ENCODE peak calls at places on chromosome 6, in six cellular contexts. M is HepG2, U is K562, L is A549, C is endothelial cell of umbilical vein, Y is GM12878. E is an unnamed sample.

GRCh38 chr6:136429681-136430080 is 120.5 kb downstream of the MAP7 start:
- DNase-seq in C (no peak), U (no peak), Y (no peak), M (no peak), L (peak; percentile 58), E (no peak)

GRCh38 chr6:146595981-146596731 is 2.6 kb upstream of the ADGB start:
- DNase-seq in L (no peak), Y (no peak), C (no peak), M (no peak), U (no peak), E (peak; percentile 96)

GRCh38 chr6:43490523-43490939 is 13.2 kb downstream of the TJAP1 start:
- DNase-seq in U (no peak), M (peak; percentile 87), C (no peak), L (no peak), Y (no peak), E (no peak)

GRCh38 chr6:169044376-169045230 is 209.0 kb downstream of the THBS2 start:
- DNase-seq in L (no peak), M (no peak), U (no peak), Y (no peak), C (no peak), E (no peak)

GRCh38 chr6:127031511-127031910 is 87.0 kb upstream of the RSPO3 start:
- DNase-seq in Y (no peak), C (no peak), L (no peak), U (no peak), M (no peak), E (no peak)

GRCh38 chr6:140460267-140460666 is 1085.8 kb upstream of the CITED2 start:
- DNase-seq in C (no peak), Y (no peak), M (no peak), L (no peak), U (no peak), E (no peak)

GRCh38 chr6:16759646-16760535 is 1.4 kb downstream of the ATXN1 start:
- DNase-seq in C (peak; percentile 88), L (peak; percentile 78), M (peak; percentile 71), U (peak; percentile 69), Y (no peak), E (peak; percentile 94)

GRCh38 chr6:111201764-111202163 is 114.5 kb downstream of the SLC16A10 start:
- DNase-seq in L (no peak), C (no peak), Y (no peak), M (no peak), U (no peak), E (peak; percentile 12)

GRCh38 chr6:87154641-87155271 is 609 bp upstream of the ZNF292 start:
- DNase-seq in C (no peak), U (peak; percentile 52), L (peak; percentile 71), Y (peak; percentile 89), M (no peak), E (peak; percentile 91)

GRCh38 chr6:135002229-135002844 is 52.3 kb downstream of the HBS1L start:
- DNase-seq in C (peak; percentile 45), L (peak; percentile 5), Y (no peak), M (peak; percentile 12), U (peak; percentile 20), E (peak; percentile 26)

GRCh38 chr6:110951986-110952794 is 6.3 kb upstream of the GTF3C6 start:
- DNase-seq in Y (no peak), C (no peak), U (no peak), M (peak; percentile 96), L (peak; percentile 96), E (no peak)

GRCh38 chr6:112618796-112619195 is 271.7 kb downstream of the RFPL4B start:
- DNase-seq in M (no peak), L (no peak), U (no peak), C (peak; percentile 63), Y (no peak), E (peak; percentile 12)

GRCh38 chr6:37149750-37150149 is 20.2 kb upstream of the PIM1 start:
- DNase-seq in L (no peak), C (no peak), M (no peak), Y (no peak), U (no peak), E (peak; percentile 56)

GRCh38 chr6:133062702-133063319 is 178.3 kb upstream of the EYA4 start:
- DNase-seq in U (no peak), M (no peak), C (no peak), L (no peak), Y (no peak), E (no peak)

GRCh38 chr6:148168856-148169255 is 173.8 kb upstream of the SASH1 start:
- DNase-seq in Y (no peak), U (no peak), M (no peak), C (no peak), L (no peak), E (no peak)

GRCh38 chr6:148166339-148166949 is 176.2 kb upstream of the SASH1 start:
- DNase-seq in C (peak; percentile 75), L (peak; percentile 57), Y (no peak), U (peak; percentile 43), M (peak; percentile 59), E (peak; percentile 61)

GRCh38 chr6:148169701-148170100 is 172.9 kb upstream of the SASH1 start:
- DNase-seq in Y (no peak), L (no peak), U (no peak), C (no peak), M (no peak), E (no peak)

GRCh38 chr6:148170286-148170685 is 172.4 kb upstream of the SASH1 start:
- DNase-seq in U (peak; percentile 22), C (no peak), M (no peak), L (no peak), Y (no peak), E (no peak)

DNA sequence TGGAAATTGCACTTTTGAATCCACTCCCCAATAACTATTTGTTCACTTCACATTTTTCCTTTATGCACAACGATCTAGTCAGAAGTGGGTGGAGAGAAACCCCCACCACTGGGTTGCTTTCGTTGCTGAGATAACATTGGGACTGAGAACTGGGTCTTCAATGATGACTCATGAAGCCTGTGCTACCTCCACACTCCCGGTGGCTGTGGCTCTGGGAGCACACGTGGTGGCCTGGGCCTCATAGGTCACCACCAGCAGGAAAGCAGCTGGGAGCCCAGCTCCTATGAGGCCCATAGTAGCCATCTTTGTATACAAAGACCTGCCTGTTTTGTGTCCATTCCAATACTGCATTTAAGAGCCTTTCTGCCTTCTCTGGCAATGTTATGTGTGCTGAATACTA is 178.0 kb upstream of the SASH1 start:
- DNase-seq in Y (no peak), L (no peak), U (peak; percentile 39), M (no peak), C (no peak), E (no peak)
- TF ChIP-seq MYC in Y (no peak), L (no peak), U (no peak), M (no peak), C (no peak), E (no peak)

GRCh38 chr6:116217069-116217468 is 36.8 kb downstream of the TSPYL4 start:
- DNase-seq in M (peak; percentile 56), Y (no peak), L (peak; percentile 22), U (peak; percentile 27), C (peak; percentile 61), E (peak; percentile 67)
- TF ChIP-seq MAX in M (no peak), Y (no peak), L (no peak), U (no peak), C (no peak), E (no peak)

GRCh38 chr6:53065266-53066058 is at the start of gene FBXO9:
- DNase-seq in M (peak; percentile 58), Y (no peak), L (peak; percentile 58), C (peak; percentile 66), U (peak; percentile 83), E (peak; percentile 78)
- TF ChIP-seq POLR2A in M (peak; percentile 46), Y (peak; percentile 89), L (peak; percentile 82), C (peak; percentile 8), U (peak; percentile 76), E (peak; percentile 73)

DNA sequence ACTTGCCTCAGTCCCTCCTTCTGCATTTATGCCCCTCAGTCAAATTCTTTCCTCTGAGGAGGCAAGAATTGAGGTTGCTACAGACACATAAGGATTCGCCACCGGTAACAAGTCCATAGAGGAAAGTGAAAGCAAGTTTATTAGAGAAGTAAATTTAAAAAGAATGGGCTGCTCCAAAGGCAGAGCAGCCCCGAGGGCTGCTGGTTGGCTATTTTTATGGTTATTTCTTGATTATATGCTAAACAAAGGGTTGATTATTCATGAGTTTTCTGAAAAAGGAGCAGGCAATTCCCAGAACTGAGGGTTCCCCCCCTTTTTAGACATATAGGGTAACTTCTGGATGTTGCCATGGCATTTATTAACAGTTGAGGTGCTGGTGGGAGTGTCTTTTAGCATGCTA is 44.9 kb upstream of the RNGTT start:
- DNase-seq in C (no peak), M (no peak), L (no peak), Y (no peak), U (no peak), E (no peak)
- TF ChIP-seq MYC in C (no peak), M (no peak), L (no peak), Y (no peak), U (no peak), E (no peak)

GRCh38 chr6:105484238-105485161 is 81.6 kb upstream of the PREP start:
- DNase-seq in C (peak; percentile 64), U (peak; percentile 25), L (peak; percentile 56), Y (no peak), M (peak; percentile 41), E (peak; percentile 47)

GRCh38 chr6:105483492-105483891 is 80.6 kb upstream of the PREP start:
- DNase-seq in C (no peak), L (peak; percentile 35), Y (no peak), U (no peak), M (no peak), E (no peak)

GRCh38 chr6:105482956-105483355 is 80.1 kb upstream of the PREP start:
- DNase-seq in U (no peak), L (no peak), Y (no peak), C (no peak), M (no peak), E (no peak)

GRCh38 chr6:105485456-105485855 is 82.6 kb upstream of the PREP start:
- DNase-seq in M (no peak), L (no peak), Y (no peak), U (no peak), C (peak; percentile 20), E (no peak)

DNA sequence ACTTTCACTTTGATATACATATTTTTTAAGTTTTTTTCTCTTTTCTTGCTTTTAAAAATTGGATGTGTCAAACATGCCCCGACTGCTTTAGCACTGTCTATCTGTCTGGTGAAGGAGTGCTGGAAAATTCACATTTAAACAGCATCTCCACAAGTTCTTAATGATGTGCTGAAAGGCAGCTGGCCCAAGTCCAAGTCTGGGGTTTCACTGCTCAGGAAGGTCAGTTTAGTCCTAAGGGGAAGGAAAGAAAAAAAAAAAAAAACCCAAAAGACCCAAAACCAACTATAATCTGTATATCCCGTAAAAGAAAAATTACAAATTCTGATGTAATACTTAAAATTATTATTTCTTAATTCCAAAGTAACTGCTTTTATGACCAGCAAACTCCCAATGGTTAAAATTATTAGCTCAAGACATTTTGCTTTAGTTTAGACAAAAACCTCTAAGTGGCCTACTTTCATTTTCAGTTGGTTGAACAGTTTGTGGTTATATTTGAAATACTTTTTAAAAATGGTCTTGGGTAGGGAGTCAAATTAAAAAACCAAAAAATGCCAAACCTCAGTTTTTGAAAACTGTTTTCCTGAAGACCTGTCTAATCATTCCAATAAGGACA is 79.5 kb upstream of the PREP start:
- DNase-seq in L (no peak), U (no peak), M (no peak), C (peak; percentile 63), Y (no peak), E (peak; percentile 9)
- TF ChIP-seq MAX in L (no peak), U (no peak), M (no peak), C (no peak), Y (no peak), E (no peak)